ENCODE peak calls at places on chromosomes 6 and 20, in ten cellular contexts. G is activated T-helper 1 cell treated with Interleukin-2 at 50 U/mL for 16 hours; P is astrocyte of the cerebellum; Z is fibroblast of the aortic adventitia; I is T follicular helper cell; H is cardiac fibroblast; W is COLO829; C is activated naive CD4-positive, alpha-beta T cell; A is stimulated activated CD8-positive, alpha-beta memory T cell treated with anti-CD3 and anti-CD28 coated beads, Interleukin-7, amount 100 ng/mL, for 1 hour; Y is stimulated activated CD4-positive, alpha-beta T cell treated with anti-CD3 and anti-CD28 coated beads, Interleukin-4, amount 100 ng/mL, for 48 hours. S is an unnamed sample.

GRCh38 chr20:63007472-63007721 is 633 bp upstream of the BHLHE23 start:
- DNase-seq in G (no peak), P (no peak), Z (no peak), I (no peak), H (no peak), W (no peak), C (no peak), A (no peak), Y (no peak), S (no peak)

GRCh38 chr6:95923518-95923917 is 92.3 kb upstream of the FUT9 start:
- DNase-seq in G (no peak), P (no peak), Z (no peak), I (no peak), H (peak), W (no peak), C (no peak), A (no peak), Y (peak), S (no peak)

GRCh38 chr6:111894272-111894671 is 21.0 kb upstream of the FYN start:
- DNase-seq in G (no peak), P (no peak), Z (peak), I (no peak), H (peak), W (no peak), C (no peak), A (no peak), Y (no peak), S (no peak)

GRCh38 chr6:168506460-168506859 is 65.5 kb downstream of the SMOC2 start:
- DNase-seq in G (no peak), P (no peak), Z (no peak), I (no peak), H (no peak), W (no peak), C (no peak), A (no peak), Y (no peak), S (no peak)

GRCh38 chr6:17725083-17725482 is 18.4 kb upstream of the NUP153 start:
- DNase-seq in G (no peak), P (no peak), Z (peak), I (no peak), H (peak), W (no peak), C (no peak), A (no peak), Y (no peak), S (no peak)

GRCh38 chr6:6455272-6455671 is 133.2 kb upstream of the LY86 start:
- DNase-seq in G (no peak), P (no peak), Z (no peak), I (no peak), H (no peak), W (no peak), C (no peak), A (no peak), Y (no peak), S (no peak)

GRCh38 chr20:48631114-48632016 is 196.4 kb downstream of the PREX1 start:
- DNase-seq in G (no peak), P (no peak), Z (no peak), I (no peak), H (peak), W (no peak), C (no peak), A (no peak), Y (no peak), S (no peak)

GRCh38 chr6:169837529-169838250 is 86.3 kb downstream of the ERMARD start:
- DNase-seq in G (no peak), P (no peak), Z (no peak), I (no peak), H (no peak), W (no peak), C (no peak), A (no peak), Y (no peak), S (no peak)

GRCh38 chr6:167422934-167423333 is 98.0 kb downstream of the TTLL2 start:
- DNase-seq in G (no peak), P (no peak), Z (no peak), I (no peak), H (no peak), W (no peak), C (no peak), A (no peak), Y (no peak), S (no peak)

GRCh38 chr6:72175936-72176335 is 289.6 kb downstream of the RIMS1 start:
- DNase-seq in G (no peak), P (no peak), Z (peak), I (no peak), H (no peak), W (no peak), C (no peak), A (no peak), Y (no peak), S (no peak)

GRCh38 chr20:19283503-19283902 is 71.1 kb downstream of the SLC24A3 start:
- DNase-seq in G (no peak), P (no peak), Z (no peak), I (no peak), H (no peak), W (no peak), C (no peak), A (no peak), Y (no peak), S (no peak)

GRCh38 chr6:114304304-114304887 is 38.4 kb downstream of the HS3ST5 start:
- DNase-seq in G (no peak), P (peak), Z (peak), I (no peak), H (peak), W (no peak), C (no peak), A (no peak), Y (no peak), S (no peak)

GRCh38 chr6:12947191-12947795 is 230.7 kb downstream of the PHACTR1 start:
- DNase-seq in G (no peak), P (no peak), Z (no peak), I (no peak), H (no peak), W (no peak), C (no peak), A (no peak), Y (no peak), S (no peak)

GRCh38 chr6:46719099-46719498 is 16.1 kb downstream of the PLA2G7 start:
- DNase-seq in G (no peak), P (peak), Z (peak), I (no peak), H (peak), W (peak), C (no peak), A (no peak), Y (no peak), S (no peak)

GRCh38 chr20:21019831-21020655 is 86.1 kb downstream of the LINC00237 start:
- DNase-seq in G (no peak), P (no peak), Z (no peak), I (no peak), H (no peak), W (no peak), C (no peak), A (no peak), Y (no peak), S (no peak)

GRCh38 chr6:42177514-42178364 is 4.6 kb downstream of the GUCA1A start:
- DNase-seq in G (no peak), P (no peak), Z (no peak), I (no peak), H (no peak), W (no peak), C (no peak), A (no peak), Y (no peak), S (peak)

GRCh38 chr6:142842423-142843261 is 102.3 kb downstream of the HIVEP2 start:
- DNase-seq in G (no peak), P (no peak), Z (peak), I (no peak), H (peak), W (no peak), C (no peak), A (no peak), Y (no peak), S (no peak)

GRCh38 chr6:17015551-17016381 is 86.1 kb upstream of the STMND1 start:
- DNase-seq in G (peak), P (no peak), Z (no peak), I (no peak), H (peak), W (no peak), C (no peak), A (no peak), Y (peak), S (no peak)

GRCh38 chr20:50368813-50369224 is 141.4 kb upstream of the PTPN1 start:
- DNase-seq in G (no peak), P (no peak), Z (peak), I (no peak), H (peak), W (peak), C (no peak), A (no peak), Y (no peak), S (no peak)

GRCh38 chr6:38806833-38807232 is 91.7 kb downstream of the DNAH8 start:
- DNase-seq in G (no peak), P (no peak), Z (no peak), I (no peak), H (no peak), W (no peak), C (no peak), A (no peak), Y (no peak), S (no peak)

GRCh38 chr6:160424256-160424655 is 76.1 kb downstream of the SLC22A3 start:
- DNase-seq in G (no peak), P (no peak), Z (no peak), I (no peak), H (no peak), W (no peak), C (no peak), A (no peak), Y (no peak), S (no peak)

GRCh38 chr6:39804666-39805065 is 12.5 kb downstream of the DAAM2 start:
- DNase-seq in G (no peak), P (peak), Z (peak), I (no peak), H (peak), W (no peak), C (no peak), A (no peak), Y (no peak), S (no peak)

GRCh38 chr6:89818977-89819335 is 638 bp downstream of the MDN1 start:
- DNase-seq in G (no peak), P (no peak), Z (peak), I (no peak), H (peak), W (no peak), C (no peak), A (no peak), Y (no peak), S (no peak)

GRCh38 chr20:53748821-53749402 is 155.3 kb upstream of the ZNF217 start:
- DNase-seq in G (no peak), P (no peak), Z (peak), I (no peak), H (peak), W (no peak), C (no peak), A (no peak), Y (no peak), S (no peak)

GRCh38 chr20:19284400-19285178 is 72.1 kb downstream of the SLC24A3 start:
- DNase-seq in G (no peak), P (no peak), Z (no peak), I (no peak), H (no peak), W (no peak), C (no peak), A (no peak), Y (no peak), S (no peak)

GRCh38 chr6:110541701-110542309 is 65.4 kb upstream of the SLC22A16 start:
- DNase-seq in G (no peak), P (peak), Z (peak), I (no peak), H (no peak), W (peak), C (no peak), A (no peak), Y (no peak), S (no peak)

GRCh38 chr20:48898896-48899513 is 22.5 kb upstream of the ARFGEF2 start:
- DNase-seq in G (no peak), P (no peak), Z (no peak), I (no peak), H (no peak), W (no peak), C (no peak), A (no peak), Y (no peak), S (no peak)

GRCh38 chr20:6908673-6909072 is 141.2 kb downstream of the BMP2 start:
- DNase-seq in G (no peak), P (no peak), Z (no peak), I (no peak), H (no peak), W (no peak), C (no peak), A (no peak), Y (no peak), S (no peak)

GRCh38 chr6:43873806-43874714 is 104.0 kb downstream of the VEGFA start:
- DNase-seq in G (no peak), P (no peak), Z (no peak), I (no peak), H (no peak), W (no peak), C (no peak), A (no peak), Y (no peak), S (peak)

GRCh38 chr20:1281279-1282057 is 15.4 kb downstream of the SNPH start:
- DNase-seq in G (no peak), P (no peak), Z (no peak), I (no peak), H (no peak), W (no peak), C (no peak), A (no peak), Y (no peak), S (no peak)

GRCh38 chr6:165663736-165664552 is 903 bp upstream of the PDE10A start:
- DNase-seq in G (no peak), P (no peak), Z (no peak), I (no peak), H (no peak), W (no peak), C (no peak), A (no peak), Y (no peak), S (no peak)

GRCh38 chr6:108468346-108468745 is 92.4 kb upstream of the FOXO3 start:
- DNase-seq in G (no peak), P (no peak), Z (no peak), I (no peak), H (no peak), W (no peak), C (no peak), A (no peak), Y (no peak), S (no peak)

GRCh38 chr20:22499475-22500174 is 84.7 kb downstream of the FOXA2 start:
- DNase-seq in G (no peak), P (no peak), Z (no peak), I (no peak), H (no peak), W (no peak), C (no peak), A (no peak), Y (no peak), S (no peak)

GRCh38 chr20:58701431-58702160 is 9.0 kb downstream of the NPEPL1 start:
- DNase-seq in G (no peak), P (no peak), Z (no peak), I (no peak), H (no peak), W (no peak), C (no peak), A (no peak), Y (no peak), S (no peak)